ENCODE peak calls at places on chromosomes 16 and 17, in four cellular contexts. F is MM.1S, V is A549, J is lung. Z is an unnamed sample.

GRCh38 chr17:42286411-42287295 is 1.6 kb upstream of the STAT5A start:
- DNase-seq in V (no peak), F (no peak), J (no peak), Z (no peak)

GRCh38 chr16:88885693-88886253 is 19.3 kb upstream of the PABPN1L start:
- DNase-seq in V (no peak), J (no peak), F (no peak), Z (no peak)

GRCh38 chr16:89052824-89053724 is 40.6 kb upstream of the ACSF3 start:
- DNase-seq in V (peak), J (no peak), F (no peak), Z (no peak)

GRCh38 chr17:47956818-47957590 is 679 bp downstream of the PRR15L start:
- DNase-seq in J (no peak), V (no peak), F (no peak), Z (no peak)

GRCh38 chr17:19714542-19715411 is 1.6 kb downstream of the SLC47A2 start:
- DNase-seq in V (no peak), J (no peak), F (no peak), Z (no peak)

GRCh38 chr16:82368041-82368440 is 198.0 kb upstream of the MPHOSPH6 start:
- DNase-seq in F (no peak), J (no peak), V (peak), Z (peak)

GRCh38 chr17:30299000-30299399 is 7.3 kb upstream of the BLMH start:
- DNase-seq in J (no peak), V (no peak), F (no peak), Z (no peak)

GRCh38 chr16:22673463-22673862 is 140.5 kb upstream of the HS3ST2 start:
- DNase-seq in F (no peak), V (no peak), J (no peak), Z (no peak)

GRCh38 chr16:85401370-85401916 is 211.7 kb upstream of the GSE1 start:
- DNase-seq in V (no peak), F (no peak), J (no peak), Z (no peak)

GRCh38 chr17:12627776-12628491 is 37.8 kb upstream of the MYOCD start:
- DNase-seq in J (no peak), V (no peak), F (no peak), Z (no peak)

GRCh38 chr17:8877984-8878383 is 10.5 kb upstream of the PIK3R6 start:
- DNase-seq in V (no peak), J (no peak), F (no peak), Z (no peak)

GRCh38 chr16:67186550-67186950 is 2.8 kb upstream of the MATCAP1 start:
- DNase-seq in F (no peak), J (no peak), V (no peak), Z (no peak)

GRCh38 chr17:869067-869466 is 86.9 kb downstream of the MRM3 start:
- DNase-seq in F (no peak), J (no peak), V (no peak), Z (no peak)

GRCh38 chr17:82489117-82489516 is 30.4 kb upstream of the FOXK2 start:
- DNase-seq in F (no peak), J (no peak), V (no peak), Z (no peak)

GRCh38 chr17:37848690-37849616 is 75.3 kb upstream of the TBC1D3K start:
- DNase-seq in J (no peak), V (peak), F (peak), Z (peak)

GRCh38 chr16:64153718-64154117 is 968.1 kb downstream of the CDH11 start:
- DNase-seq in F (no peak), J (no peak), V (no peak), Z (no peak)

GRCh38 chr17:9926150-9926804 is 21.2 kb upstream of the RCVRN start:
- DNase-seq in F (no peak), V (no peak), J (no peak), Z (no peak)

GRCh38 chr17:9520649-9521435 is 54.8 kb downstream of the STX8 start:
- DNase-seq in J (no peak), V (no peak), F (no peak), Z (no peak)

GRCh38 chr17:1487939-1488825 is 4.3 kb downstream of the MYO1C start:
- DNase-seq in J (peak), F (peak), V (peak), Z (no peak)

GRCh38 chr17:58002558-58002957 is 4.5 kb downstream of the SRSF1 start:
- DNase-seq in F (no peak), V (no peak), J (no peak), Z (no peak)

GRCh38 chr17:58001461-58002124 is 5.5 kb downstream of the SRSF1 start:
- DNase-seq in J (no peak), F (no peak), V (no peak), Z (no peak)

GRCh38 chr17:58004060-58004459 is 3.0 kb downstream of the SRSF1 start:
- DNase-seq in J (no peak), F (no peak), V (no peak), Z (no peak)

GRCh38 chr17:58002973-58003372 is 4.1 kb downstream of the SRSF1 start:
- DNase-seq in V (no peak), F (no peak), J (no peak), Z (no peak)

GRCh38 chr17:58002154-58002553 is 4.9 kb downstream of the SRSF1 start:
- DNase-seq in V (no peak), F (no peak), J (no peak), Z (no peak)
- H3K4me3 ChIP-seq in V (no peak), F (no peak), J (no peak), Z (no peak)

GRCh38 chr17:38885728-38886642 is 16.1 kb downstream of the LASP1 start:
- DNase-seq in F (no peak), J (no peak), V (no peak), Z (peak)
- H3K4me3 ChIP-seq in F (no peak), J (no peak), V (no peak), Z (no peak)

GRCh38 chr17:79930786-79931516 is 91.7 kb upstream of the CBX4 start:
- DNase-seq in F (no peak), J (no peak), V (no peak), Z (no peak)

GRCh38 chr17:79928502-79929256 is 89.4 kb upstream of the CBX4 start:
- DNase-seq in V (no peak), J (no peak), F (no peak), Z (no peak)

GRCh38 chr17:79931517-79932309 is 92.5 kb upstream of the CBX4 start:
- DNase-seq in J (no peak), F (no peak), V (no peak), Z (no peak)

GRCh38 chr17:79929257-79930076 is 90.2 kb upstream of the CBX4 start:
- DNase-seq in F (no peak), J (no peak), V (no peak), Z (no peak)

GRCh38 chr17:79930077-79930785 is 91.0 kb upstream of the CBX4 start:
- DNase-seq in F (no peak), J (no peak), V (no peak), Z (no peak)
- H3K4me3 ChIP-seq in F (no peak), J (no peak), V (peak), Z (no peak)

GRCh38 chr17:7476951-7477350 is 2.5 kb downstream of the ZBTB4 start:
- DNase-seq in J (no peak), F (no peak), V (no peak), Z (no peak)

GRCh38 chr17:7475764-7476422 is 3.5 kb downstream of the ZBTB4 start:
- DNase-seq in F (no peak), V (no peak), J (no peak), Z (no peak)

GRCh38 chr17:7477392-7478275 is 1.8 kb downstream of the ZBTB4 start:
- DNase-seq in V (no peak), F (no peak), J (peak), Z (no peak)

GRCh38 chr17:7478276-7479138 is 924 bp downstream of the ZBTB4 start:
- DNase-seq in F (no peak), J (peak), V (peak), Z (no peak)

DNA sequence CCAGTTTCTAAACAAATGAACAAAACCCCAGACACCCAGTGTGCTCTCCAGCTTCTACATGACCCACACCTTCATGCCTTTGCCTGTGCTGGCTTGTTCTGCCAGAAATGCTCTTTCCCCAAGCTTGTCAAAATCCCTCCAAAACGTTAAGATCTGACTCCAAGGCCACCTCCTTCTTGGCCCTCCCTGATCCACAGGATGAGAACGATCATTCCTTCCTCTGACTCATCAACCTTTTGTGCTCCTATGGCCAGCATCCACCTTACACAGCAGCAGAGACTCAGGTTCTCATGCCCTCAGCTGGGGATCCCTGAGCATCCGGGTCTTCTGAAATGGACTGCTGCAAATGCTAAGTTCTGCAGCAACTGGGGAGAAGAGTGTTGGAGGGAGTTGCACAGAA is 3.0 kb downstream of the ZBTB4 start:
- DNase-seq in V (peak), F (no peak), J (no peak), Z (no peak)
- H3K4me3 ChIP-seq in V (no peak), F (no peak), J (no peak), Z (no peak)

GRCh38 chr17:77285594-77286390 is 145.0 kb downstream of the SEC14L1 start:
- DNase-seq in J (peak), V (peak), F (no peak), Z (no peak)
- H3K4me3 ChIP-seq in J (no peak), V (peak), F (no peak), Z (no peak)

GRCh38 chr17:78723957-78724356 is 58.1 kb downstream of the CYTH1 start:
- DNase-seq in F (peak), V (no peak), J (no peak), Z (no peak)
- H3K4me3 ChIP-seq in F (peak), V (no peak), J (no peak), Z (peak)

DNA sequence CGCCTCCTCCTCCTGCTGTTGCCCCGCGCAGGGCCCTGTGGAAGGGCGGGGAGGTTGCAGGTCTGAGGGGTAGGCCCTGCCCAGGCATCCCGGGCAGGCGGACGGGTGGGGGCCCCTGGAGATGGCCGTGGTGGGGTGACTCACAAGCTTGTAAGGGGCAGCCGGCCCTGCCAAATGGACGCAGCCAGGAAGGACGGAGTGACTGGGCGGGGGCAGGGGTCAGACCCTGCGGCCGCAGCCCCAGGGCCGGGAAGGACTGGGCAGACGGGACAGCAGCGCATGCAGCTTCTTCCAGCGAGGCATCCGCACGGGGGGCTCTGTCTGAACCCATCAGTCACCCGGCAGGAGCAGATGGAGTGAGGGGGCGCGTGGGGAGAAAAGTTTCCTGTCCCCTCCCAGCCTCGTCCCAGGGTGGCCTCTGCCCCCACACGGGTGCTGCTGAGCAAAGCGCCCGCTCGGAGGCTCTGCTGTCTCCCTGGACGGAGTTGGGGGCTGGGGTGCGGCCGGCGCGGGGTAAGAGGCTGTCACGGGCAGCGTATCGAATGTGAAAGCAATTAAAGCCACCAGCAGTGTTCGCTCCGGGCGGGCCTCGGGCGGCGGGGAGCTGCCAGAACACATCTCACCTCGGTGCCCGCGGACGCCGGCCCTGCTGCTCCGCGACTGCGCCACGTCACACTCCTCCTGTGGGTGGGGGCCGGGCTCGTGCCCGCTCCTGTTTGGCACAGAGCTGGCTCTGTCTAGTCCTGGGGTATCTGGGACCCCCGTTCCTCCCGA is 5.4 kb upstream of the PRR35 start:
- DNase-seq in V (no peak), F (no peak), J (no peak), Z (no peak)
- H3K4me3 ChIP-seq in V (no peak), F (no peak), J (no peak), Z (no peak)

DNA sequence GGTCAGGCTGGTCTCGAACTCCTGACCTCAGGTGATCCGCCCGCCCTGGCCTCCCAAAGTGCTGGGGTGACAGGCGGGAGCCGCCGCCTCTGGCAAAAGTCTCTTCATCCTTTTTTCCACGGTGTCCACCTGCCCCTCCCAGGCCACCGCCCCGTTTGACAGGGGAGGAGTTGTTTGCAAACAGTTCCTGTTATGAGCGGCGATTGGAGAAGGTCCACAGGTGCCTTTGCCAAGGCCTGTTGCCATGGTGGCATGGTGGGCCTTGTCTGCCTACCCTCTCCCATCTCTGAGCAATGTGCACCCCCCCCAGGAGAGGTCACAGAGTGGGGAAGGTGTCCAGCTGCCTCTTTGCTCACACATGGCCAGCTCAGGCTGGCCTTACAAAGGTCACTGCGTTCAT is 16.0 kb upstream of the RAP1GAP2 start:
- DNase-seq in F (no peak), V (no peak), J (no peak), Z (no peak)
- H3K4me3 ChIP-seq in F (no peak), V (no peak), J (no peak), Z (no peak)